ENCODE peak calls at places on chromosomes 2 and 18, in ten cellular contexts. A is GM10248, Z is MM.1S, X is IMR-90, Q is GM23338, O is left ventricle myocardium inferior, P is ovary, F is choroid plexus epithelial cell, C is fibroblast of the aortic adventitia, L is mammary epithelial cell. I is an unnamed sample.

GRCh38 chr18:42442661-42443060 is 487.6 kb downstream of the PIK3C3 start:
- DNase-seq in A (no peak), P (no peak), Q (no peak), F (no peak), X (no peak), L (no peak), C (peak), O (no peak), Z (no peak), I (no peak)

GRCh38 chr18:29145993-29146539 is 969.1 kb upstream of the CDH2 start:
- DNase-seq in F (no peak), A (no peak), O (no peak), X (no peak), P (no peak), C (no peak), L (no peak), Z (no peak), Q (no peak), I (no peak)

GRCh38 chr2:48438266-48438665 is 91.7 kb upstream of the STON1 start:
- DNase-seq in Q (no peak), L (no peak), P (no peak), C (no peak), Z (no peak), F (no peak), X (no peak), A (no peak), O (no peak), I (no peak)

GRCh38 chr18:777021-777420 is 35.0 kb downstream of the YES1 start:
- DNase-seq in X (peak), O (no peak), L (no peak), A (no peak), F (peak), Z (no peak), Q (no peak), P (no peak), C (peak), I (no peak)

GRCh38 chr2:16633632-16634430 is 31.8 kb downstream of the CYRIA start:
- DNase-seq in X (peak), L (peak), F (peak), Q (no peak), Z (no peak), C (no peak), O (no peak), P (no peak), A (no peak), I (peak)

GRCh38 chr2:191533693-191534175 is 144.2 kb upstream of the NABP1 start:
- DNase-seq in Q (no peak), L (no peak), F (peak), Z (no peak), A (no peak), P (no peak), C (peak), X (no peak), O (no peak), I (no peak)

GRCh38 chr18:42429208-42429607 is 474.2 kb downstream of the PIK3C3 start:
- DNase-seq in Z (no peak), A (no peak), X (no peak), Q (peak), L (no peak), F (no peak), C (no peak), O (no peak), P (no peak), I (no peak)

GRCh38 chr2:235847576-235847975 is 320.6 kb downstream of the GBX2 start:
- DNase-seq in L (no peak), F (no peak), X (no peak), Q (no peak), P (no peak), Z (no peak), C (no peak), A (no peak), O (no peak), I (no peak)

GRCh38 chr2:74039611-74040010 is 54.9 kb downstream of the TET3 start:
- DNase-seq in L (no peak), Q (no peak), Z (no peak), F (no peak), P (no peak), A (no peak), O (no peak), C (no peak), X (no peak), I (no peak)

GRCh38 chr2:210049831-210050230 is 47.4 kb downstream of the RPE start:
- DNase-seq in C (no peak), A (no peak), F (no peak), Q (no peak), Z (no peak), O (no peak), P (no peak), X (no peak), L (no peak), I (no peak)

GRCh38 chr2:41803361-41803760 is 244.5 kb upstream of the PKDCC start:
- DNase-seq in L (no peak), X (no peak), Z (no peak), C (no peak), A (no peak), P (no peak), Q (no peak), O (no peak), F (no peak), I (no peak)

GRCh38 chr2:41806286-41806685 is 241.5 kb upstream of the PKDCC start:
- DNase-seq in C (no peak), X (no peak), Z (no peak), A (no peak), P (no peak), L (no peak), F (no peak), Q (no peak), O (no peak), I (no peak)
- TF ChIP-seq CTCF in C (no peak), X (no peak), Z (peak), A (no peak), P (no peak), L (no peak), F (no peak), Q (no peak), O (no peak), I (no peak)

GRCh38 chr2:63018439-63018838 is 32.2 kb upstream of the OTX1 start:
- DNase-seq in O (no peak), L (no peak), A (no peak), F (no peak), X (no peak), Z (no peak), P (no peak), Q (no peak), C (no peak), I (no peak)

GRCh38 chr2:63027220-63027619 is 23.4 kb upstream of the OTX1 start:
- DNase-seq in C (no peak), F (no peak), X (no peak), O (no peak), L (no peak), Z (no peak), P (no peak), A (no peak), Q (no peak), I (no peak)

GRCh38 chr2:63029058-63029457 is 21.6 kb upstream of the OTX1 start:
- DNase-seq in O (no peak), F (peak), Z (no peak), Q (no peak), C (no peak), P (no peak), X (peak), L (peak), A (no peak), I (no peak)

GRCh38 chr2:63023444-63023843 is 27.2 kb upstream of the OTX1 start:
- DNase-seq in A (peak), P (no peak), O (no peak), L (peak), X (peak), Q (peak), Z (peak), C (peak), F (peak), I (no peak)
- TF ChIP-seq CTCF in A (no peak), P (no peak), O (peak), L (peak), X (peak), Q (peak), Z (peak), C (peak), F (peak), I (peak)

GRCh38 chr2:132416080-132416911 is at the start of gene GPR39:
- DNase-seq in Q (peak), O (peak), C (peak), F (peak), P (peak), A (no peak), X (peak), L (peak), Z (peak), I (peak)

GRCh38 chr2:132416996-132417395 is 391 bp downstream of the GPR39 start:
- DNase-seq in C (no peak), Z (no peak), O (no peak), P (no peak), Q (no peak), X (no peak), F (no peak), A (no peak), L (no peak), I (no peak)

GRCh38 chr2:132417430-132418035 is 928 bp downstream of the GPR39 start:
- DNase-seq in L (no peak), A (no peak), Z (no peak), F (no peak), X (no peak), P (no peak), C (no peak), O (no peak), Q (no peak), I (no peak)

GRCh38 chr2:132412021-132412420 is 4.6 kb upstream of the GPR39 start:
- DNase-seq in F (no peak), A (no peak), X (no peak), P (no peak), C (no peak), Q (no peak), L (no peak), Z (no peak), O (no peak), I (no peak)

GRCh38 chr2:132415256-132416079 is 1.1 kb upstream of the GPR39 start:
- DNase-seq in F (peak), A (no peak), Q (peak), Z (no peak), O (no peak), X (peak), P (no peak), C (peak), L (peak), I (no peak)
- TF ChIP-seq CTCF in F (no peak), A (no peak), Q (no peak), Z (no peak), O (no peak), X (no peak), P (no peak), C (no peak), L (peak), I (no peak)

GRCh38 chr2:10042301-10043161 is 819 bp upstream of the KLF11 start:
- DNase-seq in F (peak), C (peak), X (peak), A (no peak), Q (peak), O (peak), Z (no peak), L (no peak), P (peak), I (no peak)
- TF ChIP-seq CTCF in F (no peak), C (no peak), X (peak), A (no peak), Q (no peak), O (peak), Z (no peak), L (no peak), P (no peak), I (no peak)

I was measured in RWPE1.